ENCODE peak calls at places on chromosomes 1 and 21, in five cellular contexts. B is IMR-90, G is mesenchymal stem cell, T is mesendoderm, H is H9. P is an unnamed sample.
A peak's percentile ranks its signal among the peaks of the same experiment; 100 is the strongest.

GRCh38 chr1:15966081-15966955 is 9.6 kb downstream of the ZBTB17 start:
- DNase-seq in B (peak; percentile 79), G (peak; percentile 67), T (no peak), H (no peak), P (no peak)

GRCh38 chr1:150976879-150977694 is 2.5 kb upstream of the CERS2 start:
- DNase-seq in B (no peak), G (peak; percentile 58), T (peak; percentile 83), H (peak; percentile 86), P (no peak)

GRCh38 chr1:9490605-9491339 is 48.5 kb upstream of the SLC25A33 start:
- DNase-seq in B (peak; percentile 78), G (peak; percentile 81), T (peak; percentile 72), H (peak; percentile 83), P (peak; percentile 95)

GRCh38 chr1:247857986-247858356 is 984 bp downstream of the TRIM58 start:
- DNase-seq in B (no peak), G (peak; percentile 0), T (no peak), H (no peak), P (no peak)

GRCh38 chr1:1430114-1430982 is 5.1 kb upstream of the VWA1 start:
- DNase-seq in B (peak; percentile 50), G (peak; percentile 69), T (peak; percentile 88), H (peak; percentile 73), P (peak; percentile 78)

GRCh38 chr1:59139396-59139795 is 157.5 kb upstream of the FGGY start:
- DNase-seq in B (no peak), G (no peak), T (peak; percentile 61), H (no peak), P (no peak)

GRCh38 chr1:235939488-235939775 is 72.7 kb upstream of the LYST start:
- DNase-seq in B (peak; percentile 82), G (peak; percentile 84), T (no peak), H (no peak), P (no peak)

GRCh38 chr1:33327587-33328325 is 6.9 kb upstream of the A3GALT2 start:
- DNase-seq in B (peak; percentile 99), G (peak; percentile 96), T (no peak), H (no peak), P (no peak)

GRCh38 chr1:162942903-162943567 is 82.1 kb upstream of the CCDC190 start:
- DNase-seq in B (peak; percentile 44), G (peak; percentile 28), T (no peak), H (no peak), P (no peak)

GRCh38 chr1:160652924-160653619 is 6.2 kb upstream of the SLAMF1 start:
- DNase-seq in B (no peak), G (no peak), T (peak; percentile 77), H (no peak), P (no peak)

GRCh38 chr1:23554481-23555224 is 4.6 kb downstream of the ID3 start:
- DNase-seq in B (peak; percentile 85), G (peak; percentile 94), T (peak; percentile 96), H (peak; percentile 92), P (peak; percentile 87)

GRCh38 chr21:38937844-38938243 is 132.1 kb downstream of the ETS2 start:
- DNase-seq in B (no peak), G (no peak), T (no peak), H (no peak), P (no peak)

GRCh38 chr1:48329489-48329888 is 107.0 kb downstream of the SLC5A9 start:
- DNase-seq in B (peak; percentile 47), G (peak; percentile 57), T (no peak), H (no peak), P (no peak)

GRCh38 chr1:30976143-30976542 is 67.6 kb upstream of the SDC3 start:
- DNase-seq in B (peak; percentile 31), G (peak; percentile 29), T (no peak), H (no peak), P (no peak)

GRCh38 chr1:23585321-23586022 is 26.2 kb upstream of the ID3 start:
- DNase-seq in B (peak; percentile 99), G (peak; percentile 99), T (no peak), H (no peak), P (no peak)

GRCh38 chr1:30232288-30232899 is 491.0 kb downstream of the MATN1 start:
- DNase-seq in B (no peak), G (no peak), T (peak; percentile 71), H (peak; percentile 53), P (peak; percentile 58)

GRCh38 chr1:19814681-19815503 is at the start of gene RNF186:
- DNase-seq in B (no peak), G (no peak), T (no peak), H (no peak), P (no peak)

GRCh38 chr1:230570724-230571390 is 71.4 kb upstream of the COG2 start:
- DNase-seq in B (no peak), G (peak; percentile 33), T (no peak), H (no peak), P (no peak)

GRCh38 chr1:5967351-5968160 is 24.7 kb downstream of the NPHP4 start:
- DNase-seq in B (no peak), G (no peak), T (no peak), H (no peak), P (no peak)

GRCh38 chr1:209335090-209335692 is 248.3 kb upstream of the CAMK1G start:
- DNase-seq in B (peak; percentile 20), G (peak; percentile 33), T (peak; percentile 84), H (peak; percentile 79), P (peak; percentile 33)

GRCh38 chr1:53982034-53982761 is 35.8 kb downstream of the LDLRAD1 start:
- DNase-seq in B (peak; percentile 52), G (peak; percentile 68), T (peak; percentile 93), H (peak; percentile 84), P (peak; percentile 76)

GRCh38 chr1:154849645-154850131 is 20.4 kb downstream of the KCNN3 start:
- DNase-seq in B (no peak), G (no peak), T (peak; percentile 50), H (no peak), P (no peak)

DNA sequence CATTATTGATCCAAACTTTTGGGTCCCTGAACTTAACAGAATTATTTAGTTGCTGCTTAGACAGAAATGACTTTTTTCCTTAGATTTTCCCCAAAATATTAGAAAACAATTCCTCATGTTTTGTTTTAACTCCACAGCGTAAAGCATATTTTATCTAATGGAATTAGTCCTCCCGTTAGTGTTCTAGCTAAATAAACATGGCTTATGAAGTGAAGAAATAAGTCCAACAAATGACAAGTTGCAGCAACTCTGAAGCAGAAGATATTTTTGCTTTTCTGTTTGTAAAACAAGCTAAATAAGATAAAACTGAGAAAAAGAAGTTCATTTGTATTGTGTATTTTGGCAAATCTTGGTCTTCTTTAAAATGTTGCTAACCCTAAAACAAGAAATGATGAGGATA is 12.3 kb downstream of the NFIA start:
- DNase-seq in B (no peak), G (no peak), T (no peak), H (no peak), P (no peak)
- H3K4ac ChIP-seq in B (no peak overlapping the region), G (no peak overlapping the region), T (no peak overlapping the region), H (no peak overlapping the region), P (no peak overlapping the region)

GRCh38 chr1:56570924-56571372 is 8.4 kb downstream of the PLPP3 start:
- DNase-seq in B (no peak), G (no peak), T (no peak), H (no peak), P (no peak)

GRCh38 chr1:56573311-56573710 is 6.1 kb downstream of the PLPP3 start:
- DNase-seq in B (no peak), G (no peak), T (no peak), H (no peak), P (no peak)

GRCh38 chr1:56569661-56570060 is 9.7 kb downstream of the PLPP3 start:
- DNase-seq in B (no peak), G (no peak), T (peak; percentile 71), H (no peak), P (no peak)

GRCh38 chr1:56574794-56575193 is 4.6 kb downstream of the PLPP3 start:
- DNase-seq in B (no peak), G (no peak), T (no peak), H (no peak), P (no peak)

DNA sequence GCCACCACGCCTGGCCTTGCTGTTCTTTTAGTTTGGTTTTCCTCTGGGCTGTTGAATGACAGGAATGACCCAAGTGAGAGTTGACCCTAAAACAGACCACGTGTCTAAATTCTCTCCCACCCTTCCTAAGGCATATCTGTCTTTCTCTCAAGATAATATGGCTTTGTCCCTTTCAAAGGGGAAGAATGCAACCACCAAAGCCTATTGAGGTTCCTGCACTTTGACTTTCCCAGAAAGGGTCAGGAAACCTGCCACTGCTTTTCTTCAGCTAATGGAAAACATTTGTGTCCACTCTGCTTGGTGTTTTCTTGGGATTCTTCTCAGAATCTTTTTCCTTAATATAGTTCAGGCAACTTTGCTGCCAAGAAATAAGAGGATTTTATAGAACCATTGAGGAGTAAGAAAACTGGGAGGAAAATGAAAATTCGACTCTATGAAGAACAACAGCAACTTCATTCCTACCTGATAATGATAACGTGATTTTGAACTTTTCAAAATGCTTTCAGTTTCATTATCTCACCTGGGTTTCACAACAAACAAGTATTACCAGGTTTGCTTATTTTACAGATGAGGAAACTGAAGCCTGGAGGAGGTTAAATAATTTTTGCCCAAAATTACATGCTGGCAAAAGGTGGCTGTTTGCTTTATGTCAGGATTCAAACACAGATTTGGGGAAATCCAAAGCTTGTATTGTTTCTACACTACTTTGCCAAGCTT is 6.9 kb downstream of the PLPP3 start:
- DNase-seq in B (no peak), G (no peak), T (no peak), H (no peak), P (no peak)
- H3K4ac ChIP-seq in B (no peak overlapping the region), G (no peak overlapping the region), T (no peak overlapping the region), H (no peak overlapping the region), P (no peak overlapping the region)

GRCh38 chr1:47313915-47314664 is at the start of gene STIL:
- DNase-seq in B (peak; percentile 100), G (peak; percentile 100), T (peak; percentile 100), H (peak; percentile 100), P (peak; percentile 99)
- H3K4ac ChIP-seq in B (peak within 1 kb of the TSS; percentile 90), G (no peak within 1 kb of the TSS), T (peak within 1 kb of the TSS; percentile 90), H (no peak within 1 kb of the TSS), P (no peak within 1 kb of the TSS)

DNA sequence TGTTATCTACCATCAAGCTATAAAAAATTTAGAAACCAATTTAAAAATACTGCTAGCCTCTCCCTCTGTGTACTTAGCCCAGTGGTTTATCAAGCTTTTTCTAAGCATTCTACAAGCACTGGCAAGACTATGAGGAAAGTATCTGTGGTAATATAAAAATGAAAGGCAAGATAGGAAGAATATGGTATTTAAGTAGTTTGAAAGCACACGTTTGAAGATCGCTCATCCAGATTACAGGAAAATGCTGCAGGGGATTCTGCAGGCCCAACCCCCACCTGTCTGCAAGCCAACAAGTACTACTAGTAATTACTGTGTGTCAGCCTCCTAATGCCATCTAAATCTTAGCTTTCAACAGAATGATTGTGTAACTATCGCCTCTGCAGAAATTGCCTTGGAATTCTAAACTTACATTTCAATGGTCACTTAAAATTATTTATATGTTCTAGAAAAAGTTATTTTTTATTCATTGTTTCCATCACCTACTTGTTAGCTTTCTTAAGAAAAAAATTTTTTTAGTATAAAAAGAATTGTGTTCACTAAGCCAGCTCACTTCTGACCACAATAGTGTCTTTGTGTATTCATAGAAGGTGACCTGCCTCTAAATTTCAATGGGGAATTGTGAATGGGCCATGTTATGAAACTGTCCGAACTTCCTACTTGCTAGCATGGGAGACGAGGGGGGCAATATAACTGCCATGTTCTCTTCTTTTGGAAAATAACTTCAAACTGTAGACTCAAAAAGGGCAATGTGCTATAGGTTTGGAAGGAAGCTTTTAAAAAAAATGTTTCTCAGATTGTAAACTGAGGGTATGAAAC is 8.4 kb downstream of the ERRFI1 start:
- DNase-seq in B (no peak), G (peak; percentile 65), T (peak; percentile 80), H (no peak), P (no peak)
- H3K4ac ChIP-seq in B (no peak overlapping the region), G (no peak overlapping the region), T (no peak overlapping the region), H (no peak overlapping the region), P (no peak overlapping the region)